ENCODE peak calls at places on chromosomes 5 and 9, in nine cellular contexts. C, V, N, D, T, O, M, W and S are unnamed samples.

GRCh38 chr5:170813231-170813630 is 29.7 kb downstream of the GABRP start:
- DNase-seq in W (no peak), N (no peak), D (peak; percentile 37), M (no peak), C (no peak), O (no peak), T (no peak), V (no peak), S (no peak)

GRCh38 chr9:130467371-130467770 is 22.6 kb downstream of the ASS1 start:
- DNase-seq in D (no peak), O (no peak), V (no peak), M (no peak), N (no peak), W (no peak), C (no peak), T (no peak), S (no peak)

GRCh38 chr5:119386945-119387344 is 31.1 kb downstream of the TNFAIP8 start:
- DNase-seq in O (no peak), M (peak; percentile 60), W (no peak), N (no peak), D (no peak), T (no peak), V (no peak), C (no peak), S (peak; percentile 62)

GRCh38 chr5:103224118-103224893 is 34.3 kb upstream of the MACIR start:
- DNase-seq in D (peak; percentile 41), W (no peak), N (peak; percentile 64), O (peak; percentile 80), M (peak; percentile 93), V (no peak), C (peak; percentile 86), T (no peak), S (peak; percentile 92)

GRCh38 chr5:175816348-175816747 is 55.0 kb upstream of the CPLX2 start:
- DNase-seq in V (no peak), N (no peak), D (no peak), W (peak; percentile 17), C (no peak), M (no peak), O (no peak), T (no peak), S (no peak)

GRCh38 chr5:127758884-127759283 is 55.7 kb downstream of the CCDC192 start:
- DNase-seq in V (no peak), C (peak; percentile 59), O (peak; percentile 11), T (no peak), N (no peak), W (no peak), M (peak; percentile 49), D (peak; percentile 6), S (peak; percentile 33)

GRCh38 chr5:87127426-87127825 is 140.3 kb upstream of the RASA1 start:
- DNase-seq in M (peak; percentile 34), N (peak; percentile 79), C (no peak), D (no peak), V (no peak), O (peak; percentile 83), W (no peak), T (no peak), S (no peak)

GRCh38 chr9:89814340-89815040 is 209.7 kb downstream of the GADD45G start:
- DNase-seq in O (peak; percentile 18), V (no peak), C (peak; percentile 49), M (peak; percentile 31), T (no peak), D (no peak), W (no peak), N (peak; percentile 57), S (no peak)

GRCh38 chr9:114155967-114156294 is 594 bp downstream of the COL27A1 start:
- DNase-seq in O (no peak), D (peak; percentile 34), W (peak; percentile 78), N (no peak), C (peak; percentile 78), M (no peak), T (peak; percentile 60), V (no peak), S (no peak)

GRCh38 chr9:138102246-138103051 is 224.9 kb downstream of the CACNA1B start:
- DNase-seq in N (no peak), M (no peak), D (no peak), W (peak; percentile 62), O (no peak), C (peak; percentile 30), V (no peak), T (peak; percentile 40), S (no peak)

GRCh38 chr5:178201221-178201926 is 3.0 kb upstream of the HNRNPAB start:
- DNase-seq in V (no peak), M (peak; percentile 35), O (peak; percentile 21), N (peak; percentile 29), D (no peak), T (no peak), W (no peak), C (peak; percentile 18), S (peak; percentile 43)

GRCh38 chr5:68171101-68171558 is 44.4 kb upstream of the PIK3R1 start:
- DNase-seq in D (no peak), W (no peak), V (peak; percentile 71), N (peak; percentile 65), C (no peak), M (peak; percentile 42), T (peak; percentile 83), O (peak; percentile 66), S (peak; percentile 67)

GRCh38 chr5:84393969-84394368 is 9.3 kb upstream of the EDIL3 start:
- DNase-seq in V (no peak), C (no peak), N (peak; percentile 91), W (peak; percentile 82), M (peak; percentile 78), O (peak; percentile 42), D (peak; percentile 54), T (no peak), S (peak; percentile 64)

GRCh38 chr5:16593013-16593412 is 23.8 kb downstream of the RETREG1 start:
- DNase-seq in V (no peak), W (no peak), C (no peak), D (peak; percentile 47), M (no peak), N (peak; percentile 73), O (peak; percentile 52), T (no peak), S (peak; percentile 66)

GRCh38 chr5:18314192-18314778 is 680.0 kb downstream of the TAF11L14 start:
- DNase-seq in M (peak; percentile 46), D (no peak), T (no peak), C (no peak), N (peak; percentile 32), W (no peak), V (no peak), O (peak; percentile 31), S (peak; percentile 50)

GRCh38 chr9:70420267-70421019 is 6.0 kb upstream of the KLF9 start:
- DNase-seq in W (peak; percentile 97), T (peak; percentile 96), V (peak; percentile 96), D (peak; percentile 74), M (peak; percentile 95), O (peak; percentile 82), C (peak; percentile 94), N (peak; percentile 96), S (peak; percentile 97)

GRCh38 chr9:70421020-70421271 is 6.5 kb upstream of the KLF9 start:
- DNase-seq in C (no peak), M (no peak), N (no peak), D (no peak), T (no peak), V (no peak), W (no peak), O (no peak), S (no peak)

GRCh38 chr9:70421272-70422180 is 7.1 kb upstream of the KLF9 start:
- DNase-seq in O (peak; percentile 48), C (no peak), W (no peak), N (peak; percentile 55), M (peak; percentile 75), D (no peak), T (no peak), V (no peak), S (peak; percentile 62)

GRCh38 chr9:70418822-70419545 is 4.5 kb upstream of the KLF9 start:
- DNase-seq in T (peak; percentile 97), M (peak; percentile 99), V (peak; percentile 97), N (peak; percentile 100), O (peak; percentile 98), W (peak; percentile 99), D (peak; percentile 91), C (peak; percentile 92), S (peak; percentile 99)

GRCh38 chr9:70419546-70420266 is 5.2 kb upstream of the KLF9 start:
- DNase-seq in C (peak; percentile 87), N (peak; percentile 99), M (peak; percentile 98), V (peak; percentile 97), W (peak; percentile 98), O (peak; percentile 98), D (peak; percentile 90), T (peak; percentile 97), S (peak; percentile 99)
- H3K4me3 ChIP-seq in C (peak overlapping the region; percentile 89), N (peak overlapping the region; percentile 48), M (peak overlapping the region; percentile 56), V (peak overlapping the region; percentile 73), W (peak overlapping the region; percentile 30), O (peak overlapping the region; percentile 70), D (peak overlapping the region; percentile 55), T (peak overlapping the region; percentile 41), S (peak overlapping the region; percentile 54)

GRCh38 chr5:180816608-180817534 is 14.3 kb upstream of the MGAT1 start:
- DNase-seq in N (peak; percentile 51), W (no peak), O (no peak), T (peak; percentile 67), D (no peak), C (peak; percentile 32), M (peak; percentile 78), V (peak; percentile 56), S (peak; percentile 86)
- H3K4me3 ChIP-seq in N (no peak overlapping the region), W (no peak overlapping the region), O (no peak overlapping the region), T (no peak overlapping the region), D (no peak overlapping the region), C (no peak overlapping the region), M (no peak overlapping the region), V (peak overlapping the region; percentile 27), S (no peak overlapping the region)

GRCh38 chr9:121261107-121261460 is 6.9 kb upstream of the GSN start:
- DNase-seq in V (no peak), O (peak; percentile 37), N (no peak), W (no peak), D (peak; percentile 64), M (peak; percentile 58), C (peak; percentile 60), T (no peak), S (peak; percentile 56)
- H3K4me3 ChIP-seq in V (no peak overlapping the region), O (no peak overlapping the region), N (no peak overlapping the region), W (no peak overlapping the region), D (no peak overlapping the region), M (no peak overlapping the region), C (no peak overlapping the region), T (no peak overlapping the region), S (no peak overlapping the region)

GRCh38 chr5:89934069-89934468 is 475.5 kb downstream of the CETN3 start:
- DNase-seq in O (no peak), C (no peak), W (no peak), V (no peak), N (no peak), M (no peak), T (no peak), D (no peak), S (no peak)

GRCh38 chr5:89929173-89929572 is 480.4 kb downstream of the CETN3 start:
- DNase-seq in C (peak; percentile 48), N (no peak), T (no peak), D (no peak), W (no peak), M (no peak), O (no peak), V (no peak), S (peak; percentile 21)

GRCh38 chr5:89932771-89933181 is 476.8 kb downstream of the CETN3 start:
- DNase-seq in D (no peak), M (peak; percentile 63), T (no peak), N (no peak), O (no peak), W (no peak), C (no peak), V (no peak), S (peak; percentile 39)

GRCh38 chr5:89929834-89930233 is 479.7 kb downstream of the CETN3 start:
- DNase-seq in W (no peak), M (peak; percentile 42), C (no peak), N (peak; percentile 61), O (peak; percentile 10), D (no peak), T (no peak), V (no peak), S (peak; percentile 29)

GRCh38 chr5:89930591-89931383 is 478.8 kb downstream of the CETN3 start:
- DNase-seq in O (peak; percentile 69), C (no peak), D (no peak), W (no peak), V (no peak), N (peak; percentile 83), T (no peak), M (peak; percentile 81), S (peak; percentile 75)
- H3K4me3 ChIP-seq in O (peak overlapping the region; percentile 16), C (no peak overlapping the region), D (no peak overlapping the region), W (no peak overlapping the region), V (peak overlapping the region; percentile 22), N (no peak overlapping the region), T (no peak overlapping the region), M (no peak overlapping the region), S (no peak overlapping the region)